ENCODE peak calls at places on chromosomes 7 and 10, in ten cellular contexts. D is fibroblast of the aortic adventitia; M is COLO829; N is HEK293T; Z is RWPE1; A is WTC11; R is Calu3; H is osteoblast; E is HFFc6; S is activated CD4-positive, alpha-beta T cell treated with anti-CD3 and anti-CD28 coated beads, Interleukin-2, amount 10 ng/mL, durations not matched to agents 24 days and 14 days. Y is an unnamed sample.

GRCh38 chr7:33982425-33982786 is 77.1 kb downstream of the BMPER start:
- DNase-seq in H (peak), S (no peak), D (peak), A (no peak), M (peak), E (peak), R (peak), Z (no peak), N (peak), Y (no peak)

GRCh38 chr7:134458341-134458805 is 527 bp downstream of the AKR1B1 start:
- DNase-seq in S (peak), A (peak), R (peak), N (peak), Z (peak), H (peak), M (peak), D (peak), E (peak), Y (no peak)

GRCh38 chr7:95246935-95247370 is 77.4 kb downstream of the PON1 start:
- DNase-seq in N (peak), D (peak), A (peak), S (peak), H (peak), M (peak), E (peak), R (peak), Z (peak), Y (peak)

GRCh38 chr10:106931159-106931852 is 233.2 kb downstream of the SORCS1 start:
- DNase-seq in D (no peak), R (no peak), M (no peak), E (no peak), Z (no peak), N (no peak), A (no peak), H (no peak), S (no peak), Y (no peak)

GRCh38 chr7:150927954-150928340 is 50.2 kb downstream of the KCNH2 start:
- DNase-seq in R (no peak), M (no peak), A (no peak), Z (peak), H (peak), S (no peak), N (no peak), E (no peak), D (no peak), Y (no peak)

GRCh38 chr10:69358148-69358795 is 58.4 kb downstream of the TACR2 start:
- DNase-seq in M (no peak), Z (no peak), H (peak), A (no peak), N (no peak), D (no peak), R (no peak), E (no peak), S (no peak), Y (no peak)

GRCh38 chr10:33067917-33068316 is 109.9 kb upstream of the ITGB1 start:
- DNase-seq in N (no peak), H (no peak), A (no peak), R (no peak), M (peak), E (no peak), Z (no peak), D (no peak), S (no peak), Y (no peak)

GRCh38 chr7:142960955-142961512 is 1.1 kb downstream of the KEL start:
- DNase-seq in S (peak), R (peak), D (no peak), Z (no peak), M (no peak), H (no peak), N (no peak), E (no peak), A (peak), Y (no peak)

GRCh38 chr7:46385662-46386309 is 464.7 kb upstream of the IGFBP3 start:
- DNase-seq in M (no peak), Z (peak), D (peak), N (no peak), A (no peak), R (no peak), S (no peak), H (peak), E (peak), Y (peak)

GRCh38 chr10:121935702-121936101 is 7.9 kb upstream of the ATE1 start:
- DNase-seq in M (no peak), S (no peak), E (no peak), R (no peak), N (no peak), Z (no peak), D (peak), A (no peak), H (no peak), Y (no peak)

GRCh38 chr10:76071638-76072317 is 640.4 kb downstream of the LRMDA start:
- DNase-seq in S (no peak), Z (no peak), D (peak), A (no peak), E (no peak), R (no peak), N (no peak), M (no peak), H (no peak), Y (peak)

GRCh38 chr10:89213191-89213808 is 6.2 kb upstream of the CH25H start:
- DNase-seq in R (no peak), E (peak), H (peak), A (no peak), D (peak), N (peak), S (peak), Z (peak), M (peak), Y (no peak)

GRCh38 chr10:129755075-129756020 is 208.7 kb downstream of the EBF3 start:
- DNase-seq in R (no peak), A (peak), Z (no peak), M (no peak), D (no peak), H (peak), N (no peak), E (no peak), S (peak), Y (no peak)

GRCh38 chr10:33095867-33096479 is 137.9 kb upstream of the ITGB1 start:
- DNase-seq in A (peak), R (no peak), N (no peak), H (no peak), M (no peak), S (no peak), D (no peak), E (no peak), Z (no peak), Y (no peak)

GRCh38 chr7:12653127-12653917 is 34.1 kb upstream of the ARL4A start:
- DNase-seq in A (no peak), M (no peak), Z (peak), S (no peak), N (no peak), E (peak), R (no peak), D (peak), H (peak), Y (no peak)

GRCh38 chr10:86863443-86863842 is 94.0 kb downstream of the MMRN2 start:
- DNase-seq in E (no peak), S (no peak), M (no peak), A (no peak), D (peak), R (no peak), N (no peak), H (no peak), Z (no peak), Y (no peak)

GRCh38 chr7:107404740-107405537 is 64.9 kb upstream of the GPR22 start:
- DNase-seq in A (no peak), R (no peak), D (no peak), Z (peak), N (no peak), E (no peak), M (peak), S (no peak), H (no peak), Y (no peak)

GRCh38 chr10:36888925-36889573 is 236.3 kb upstream of the ANKRD30A start:
- DNase-seq in S (peak), R (peak), A (peak), D (no peak), Z (peak), N (peak), H (no peak), E (no peak), M (no peak), Y (no peak)

GRCh38 chr10:100979821-100980272 is 7.5 kb downstream of the MRPL43 start:
- DNase-seq in H (no peak), S (no peak), A (no peak), R (no peak), M (no peak), N (no peak), D (no peak), E (no peak), Z (no peak), Y (no peak)

GRCh38 chr10:16950686-16951681 is 133.8 kb upstream of the RSU1 start:
- DNase-seq in N (peak), M (peak), A (peak), Z (peak), E (peak), D (peak), H (peak), S (no peak), R (peak), Y (no peak)

GRCh38 chr7:84524714-84525694 is 330.4 kb upstream of the SEMA3A start:
- DNase-seq in D (peak), M (no peak), Z (no peak), R (no peak), E (peak), S (no peak), N (no peak), A (no peak), H (no peak), Y (peak)

GRCh38 chr7:41047789-41048191 is 655.1 kb downstream of the INHBA start:
- DNase-seq in E (peak), H (no peak), D (peak), S (no peak), A (no peak), N (no peak), Z (no peak), R (peak), M (no peak), Y (peak)

GRCh38 chr7:6462094-6462493 is 14.3 kb upstream of the DAGLB start:
- DNase-seq in Z (no peak), H (no peak), S (no peak), E (no peak), D (no peak), R (no peak), M (no peak), A (no peak), N (no peak), Y (peak)

GRCh38 chr10:68301790-68302502 is 29.9 kb upstream of the HNRNPH3 start:
- DNase-seq in S (no peak), Z (peak), H (peak), D (peak), E (peak), R (peak), A (no peak), N (peak), M (peak), Y (peak)

GRCh38 chr10:74189999-74190421 is 39.0 kb downstream of the ADK start:
- DNase-seq in D (peak), R (peak), H (peak), E (peak), M (peak), S (peak), A (no peak), N (no peak), Z (peak), Y (peak)

GRCh38 chr10:79904671-79905321 is 44.1 kb downstream of the SFTPD start:
- DNase-seq in M (no peak), H (peak), Z (peak), N (peak), E (peak), D (peak), R (peak), S (peak), A (peak), Y (no peak)

GRCh38 chr10:90051474-90051873 is 350.1 kb downstream of the KIF20B start:
- DNase-seq in A (no peak), S (no peak), R (no peak), E (no peak), N (no peak), D (no peak), M (no peak), Z (peak), H (no peak), Y (no peak)

GRCh38 chr10:34626158-34626557 is 188.9 kb downstream of the PARD3 start:
- DNase-seq in N (no peak), Z (no peak), S (no peak), M (no peak), D (peak), R (no peak), E (no peak), A (no peak), H (no peak), Y (no peak)

GRCh38 chr10:70722820-70723424 is 50.6 kb downstream of the ADAMTS14 start:
- DNase-seq in H (peak), S (no peak), N (no peak), R (no peak), M (no peak), E (peak), D (peak), A (no peak), Z (peak), Y (peak)